ENCODE peak calls at places on chromosomes 1 and 21, in seven cellular contexts. F is trophoblast cell, D is H1, R is mesenchymal stem cell, A is H9, T is IMR-90, J is mesendoderm. B is an unnamed sample.

GRCh38 chr1:213619026-213619425 is 368.7 kb upstream of the PROX1 start:
- DNase-seq in F (peak; percentile 56), D (no peak), R (no peak), A (no peak), T (no peak), J (peak; percentile 89), B (no peak)

GRCh38 chr1:214427871-214428277 is 123.5 kb downstream of the PTPN14 start:
- DNase-seq in F (no peak), D (no peak), R (peak; percentile 97), A (peak; percentile 42), T (peak; percentile 98), J (peak; percentile 60), B (no peak)

GRCh38 chr1:30378991-30379581 is 344.3 kb downstream of the MATN1 start:
- DNase-seq in F (no peak), D (no peak), R (peak; percentile 1), A (no peak), T (peak; percentile 69), J (no peak), B (no peak)

GRCh38 chr21:46089285-46089684 is 8.6 kb upstream of the COL6A2 start:
- DNase-seq in F (no peak), D (no peak), R (no peak), A (no peak), T (no peak), J (no peak), B (no peak)

GRCh38 chr21:20997308-20997632 is 939 bp upstream of the NCAM2 start:
- DNase-seq in F (no peak), D (peak; percentile 53), R (no peak), A (peak; percentile 36), T (no peak), J (peak; percentile 34), B (peak; percentile 20)

GRCh38 chr1:55338448-55338820 is 123.3 kb upstream of the USP24 start:
- DNase-seq in F (no peak), D (no peak), R (no peak), A (no peak), T (no peak), J (peak; percentile 90), B (no peak)

GRCh38 chr1:30764396-30764795 is 6.8 kb upstream of the LAPTM5 start:
- DNase-seq in F (peak; percentile 82), D (no peak), R (peak; percentile 31), A (no peak), T (no peak), J (no peak), B (no peak)

GRCh38 chr1:39949891-39950290 is 5.1 kb upstream of the MFSD2A start:
- DNase-seq in F (peak; percentile 79), D (no peak), R (no peak), A (no peak), T (no peak), J (peak; percentile 18), B (no peak)

GRCh38 chr1:232462200-232462599 is 167.7 kb downstream of the SIPA1L2 start:
- DNase-seq in F (no peak), D (no peak), R (peak; percentile 54), A (no peak), T (peak; percentile 20), J (peak; percentile 50), B (no peak)

GRCh38 chr1:15740833-15741182 is 1.5 kb upstream of the TMEM82 start:
- DNase-seq in F (no peak), D (no peak), R (no peak), A (no peak), T (no peak), J (no peak), B (no peak)

GRCh38 chr1:15737324-15738319 is 1.6 kb downstream of the SLC25A34 start:
- DNase-seq in F (no peak), D (no peak), R (no peak), A (no peak), T (no peak), J (no peak), B (no peak)

GRCh38 chr1:15739745-15740144 is 2.6 kb upstream of the TMEM82 start:
- DNase-seq in F (no peak), D (no peak), R (no peak), A (no peak), T (no peak), J (no peak), B (no peak)

GRCh38 chr1:15738416-15739113 is 2.5 kb downstream of the SLC25A34 start:
- DNase-seq in F (no peak), D (no peak), R (no peak), A (no peak), T (no peak), J (no peak), B (no peak)

DNA sequence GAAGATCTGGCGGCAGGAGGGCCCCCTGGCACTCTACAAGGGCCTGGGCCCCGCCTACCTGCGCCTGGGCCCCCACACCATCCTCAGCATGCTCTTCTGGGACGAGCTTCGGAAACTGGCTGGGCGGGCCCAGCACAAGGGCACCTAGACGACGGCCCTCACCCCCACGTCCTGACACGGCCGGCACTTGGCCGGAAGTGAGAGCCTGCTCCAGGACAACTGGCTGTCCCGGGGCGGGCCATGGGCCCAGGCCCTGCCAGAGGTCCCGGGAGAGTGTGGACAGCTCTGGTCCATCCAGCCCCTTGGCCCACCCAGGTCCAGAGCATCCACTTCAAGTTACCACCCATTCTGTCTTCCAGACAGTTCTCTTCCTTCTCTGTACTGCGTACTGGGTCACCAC is 3.0 kb upstream of the TMEM82 start:
- DNase-seq in F (no peak), D (no peak), R (no peak), A (no peak), T (no peak), J (no peak), B (no peak)
- H3K4me2 ChIP-seq in F (no peak overlapping the region), D (no peak overlapping the region), R (no peak overlapping the region), A (no peak overlapping the region), T (no peak overlapping the region), J (no peak overlapping the region), B (no peak overlapping the region)

GRCh38 chr21:27498025-27498424 is 531.1 kb upstream of the ADAMTS5 start:
- DNase-seq in F (no peak), D (no peak), R (no peak), A (no peak), T (peak; percentile 14), J (no peak), B (no peak)

GRCh38 chr21:27495836-27496235 is 528.9 kb upstream of the ADAMTS5 start:
- DNase-seq in F (no peak), D (no peak), R (no peak), A (no peak), T (no peak), J (no peak), B (no peak)
- H2BK5ac ChIP-seq in F (no peak overlapping the region), D (no peak overlapping the region), R (no peak overlapping the region), A (no peak overlapping the region), T (no peak overlapping the region), J (no peak overlapping the region), B (no peak overlapping the region)

DNA sequence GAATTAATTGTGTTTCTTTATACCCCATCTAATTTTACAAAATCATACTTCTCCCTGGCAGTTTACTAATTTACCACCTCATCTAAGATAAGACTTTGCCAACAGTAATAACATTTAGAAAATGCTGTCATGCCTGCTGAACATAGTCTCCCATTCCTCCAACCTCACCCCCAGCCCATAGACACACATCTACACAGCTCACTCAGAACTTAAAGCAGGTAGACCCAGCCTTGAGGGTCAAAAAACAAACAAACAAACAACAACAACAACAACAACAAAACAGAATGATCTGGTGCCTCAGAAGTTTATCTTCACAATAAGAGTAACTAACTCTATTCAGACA is 94.0 kb downstream of the ZC3H11B start:
- DNase-seq in F (no peak), D (no peak), R (no peak), A (no peak), T (no peak), J (no peak), B (no peak)
- H3K4me2 ChIP-seq in F (peak overlapping the region; percentile 46), D (no peak overlapping the region), R (no peak overlapping the region), A (no peak overlapping the region), T (no peak overlapping the region), J (no peak overlapping the region), B (no peak overlapping the region)

GRCh38 chr1:219123041-219123440 is 50.6 kb upstream of the LYPLAL1 start:
- DNase-seq in F (no peak), D (no peak), R (no peak), A (no peak), T (peak; percentile 12), J (peak; percentile 6), B (no peak)

GRCh38 chr1:219120625-219121544 is 52.8 kb upstream of the LYPLAL1 start:
- DNase-seq in F (no peak), D (no peak), R (no peak), A (no peak), T (peak; percentile 91), J (no peak), B (no peak)

GRCh38 chr1:219119839-219120238 is 53.8 kb upstream of the LYPLAL1 start:
- DNase-seq in F (no peak), D (no peak), R (no peak), A (no peak), T (no peak), J (no peak), B (no peak)

GRCh38 chr1:219124163-219124562 is 49.5 kb upstream of the LYPLAL1 start:
- DNase-seq in F (no peak), D (no peak), R (no peak), A (no peak), T (no peak), J (no peak), B (no peak)

DNA sequence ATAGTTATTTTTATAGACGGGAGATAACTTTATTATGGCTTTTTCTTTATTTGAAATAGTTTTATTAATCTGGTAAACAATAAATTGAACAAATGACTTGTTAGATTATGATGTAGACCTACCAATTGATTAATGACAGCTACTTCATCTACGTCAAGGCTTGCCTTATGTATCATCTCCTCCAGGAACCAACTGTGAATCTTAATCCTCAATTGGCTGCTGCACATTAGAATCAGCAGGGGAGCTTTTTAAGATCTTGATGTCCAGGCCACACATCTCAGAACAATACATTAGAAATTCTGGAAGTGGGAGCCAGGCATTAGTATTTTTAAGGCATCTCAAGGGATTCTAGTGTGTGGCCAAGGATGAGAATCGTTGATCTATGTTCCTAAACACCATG is 52.0 kb upstream of the LYPLAL1 start:
- DNase-seq in F (no peak), D (no peak), R (no peak), A (no peak), T (no peak), J (no peak), B (no peak)
- H2BK5ac ChIP-seq in F (no peak overlapping the region), D (no peak overlapping the region), R (no peak overlapping the region), A (no peak overlapping the region), T (no peak overlapping the region), J (no peak overlapping the region), B (no peak overlapping the region)

GRCh38 chr1:56446531-56447098 is 132.7 kb downstream of the PLPP3 start:
- DNase-seq in F (no peak), D (no peak), R (peak; percentile 55), A (no peak), T (peak; percentile 55), J (no peak), B (no peak)
- H3K4me2 ChIP-seq in F (no peak overlapping the region), D (no peak overlapping the region), R (no peak overlapping the region), A (no peak overlapping the region), T (peak overlapping the region; percentile 21), J (no peak overlapping the region), B (no peak overlapping the region)

B was measured in neuronal stem cell.